ENCODE peak calls at places on chromosomes 4 and X, in four cellular contexts. One of them, this sample, is unnamed.

GRCh38 chr4:11487876-11488545 is 59.3 kb upstream of the HS3ST1 start:
- DNase-seq in HepG2: no peak
- DNase-seq in K562: no peak
- DNase-seq in GM12878: no peak
- DNase-seq in this sample: no peak

GRCh38 chr4:53512608-53513007 is 78.7 kb downstream of the LNX1 start:
- DNase-seq in HepG2: no peak
- DNase-seq in K562: no peak
- DNase-seq in GM12878: no peak
- DNase-seq in this sample: no peak

GRCh38 chr4:112951362-112951962 is 98.0 kb upstream of the ANK2 start:
- DNase-seq in HepG2: peak
- DNase-seq in K562: peak
- DNase-seq in GM12878: no peak
- DNase-seq in this sample: peak

GRCh38 chr4:159725571-159725970 is 622.7 kb downstream of the RAPGEF2 start:
- DNase-seq in HepG2: no peak
- DNase-seq in K562: no peak
- DNase-seq in GM12878: no peak
- DNase-seq in this sample: no peak

GRCh38 chr4:185738851-185739250 is 73.1 kb downstream of the SORBS2 start:
- DNase-seq in HepG2: no peak
- DNase-seq in K562: no peak
- DNase-seq in GM12878: no peak
- DNase-seq in this sample: no peak

GRCh38 chrX:68894142-68894512 is 65.3 kb downstream of the EFNB1 start:
- DNase-seq in HepG2: no peak
- DNase-seq in K562: no peak
- DNase-seq in GM12878: no peak
- DNase-seq in this sample: no peak

GRCh38 chr4:8778301-8778700 is 93.3 kb downstream of the HMX1 start:
- DNase-seq in HepG2: no peak
- DNase-seq in K562: no peak
- DNase-seq in GM12878: no peak
- DNase-seq in this sample: no peak

GRCh38 chrX:30576881-30577280 is 685 bp downstream of the TASL start:
- DNase-seq in HepG2: no peak
- DNase-seq in K562: no peak
- DNase-seq in GM12878: no peak
- DNase-seq in this sample: no peak

GRCh38 chrX:138964501-138964900 is 253.0 kb upstream of the FGF13 start:
- DNase-seq in HepG2: no peak
- DNase-seq in K562: no peak
- DNase-seq in GM12878: no peak
- DNase-seq in this sample: no peak

GRCh38 chrX:9961750-9962149 is 5.4 kb upstream of the CLDN34 start:
- DNase-seq in HepG2: no peak
- DNase-seq in K562: no peak
- DNase-seq in GM12878: no peak
- DNase-seq in this sample: no peak

GRCh38 chr4:138217567-138217966 is 24.6 kb downstream of the SLC7A11 start:
- DNase-seq in HepG2: no peak
- DNase-seq in K562: no peak
- DNase-seq in GM12878: no peak
- DNase-seq in this sample: no peak

GRCh38 chr4:56297801-56298200 is 89.5 kb downstream of the AASDH start:
- DNase-seq in HepG2: no peak
- DNase-seq in K562: no peak
- DNase-seq in GM12878: no peak
- DNase-seq in this sample: no peak

GRCh38 chrX:150704030-150704613 is 10.9 kb downstream of the MTMR1 start:
- DNase-seq in HepG2: no peak
- DNase-seq in K562: no peak
- DNase-seq in GM12878: no peak
- DNase-seq in this sample: peak

GRCh38 chrX:118726887-118727685 is at the start of gene IL13RA1:
- DNase-seq in HepG2: peak
- DNase-seq in K562: peak
- DNase-seq in GM12878: no peak
- DNase-seq in this sample: peak

GRCh38 chr4:6190486-6190885 is 9.9 kb downstream of the JAKMIP1 start:
- DNase-seq in HepG2: no peak
- DNase-seq in K562: no peak
- DNase-seq in GM12878: no peak
- DNase-seq in this sample: no peak

GRCh38 chr4:152100378-152101201 is 339.8 kb upstream of the GATB start:
- DNase-seq in HepG2: no peak
- DNase-seq in K562: no peak
- DNase-seq in GM12878: no peak
- DNase-seq in this sample: no peak

GRCh38 chrX:134600714-134601113 is 57.6 kb downstream of the PLAC1 start:
- DNase-seq in HepG2: no peak
- DNase-seq in K562: no peak
- DNase-seq in GM12878: no peak
- DNase-seq in this sample: peak

GRCh38 chr4:169385356-169385755 is 114.6 kb upstream of the SH3RF1 start:
- DNase-seq in HepG2: no peak
- DNase-seq in K562: no peak
- DNase-seq in GM12878: no peak
- DNase-seq in this sample: peak

GRCh38 chrX:5617666-5618065 is 611.0 kb downstream of the NLGN4X start:
- DNase-seq in HepG2: no peak
- DNase-seq in K562: no peak
- DNase-seq in GM12878: no peak
- DNase-seq in this sample: no peak

GRCh38 chr4:6974138-6974848 is 64.7 kb downstream of the TBC1D14 start:
- DNase-seq in HepG2: peak
- DNase-seq in K562: peak
- DNase-seq in GM12878: peak
- DNase-seq in this sample: peak

GRCh38 chrX:136057567-136057966 is 72.3 kb downstream of the SLC9A6 start:
- DNase-seq in HepG2: no peak
- DNase-seq in K562: no peak
- DNase-seq in GM12878: no peak
- DNase-seq in this sample: no peak

GRCh38 chrX:136061302-136061701 is 76.1 kb downstream of the SLC9A6 start:
- DNase-seq in HepG2: no peak
- DNase-seq in K562: no peak
- DNase-seq in GM12878: no peak
- DNase-seq in this sample: no peak

GRCh38 chrX:136059350-136059749 is 74.1 kb downstream of the SLC9A6 start:
- DNase-seq in HepG2: no peak
- DNase-seq in K562: no peak
- DNase-seq in GM12878: no peak
- DNase-seq in this sample: no peak

GRCh38 chrX:136055651-136056221 is 70.5 kb downstream of the SLC9A6 start:
- DNase-seq in HepG2: no peak
- DNase-seq in K562: no peak
- DNase-seq in GM12878: no peak
- DNase-seq in this sample: peak
- TF ChIP-seq POLR2A in HepG2: no peak
- TF ChIP-seq POLR2A in K562: no peak
- TF ChIP-seq POLR2A in GM12878: no peak
- TF ChIP-seq POLR2A in this sample: no peak

DNA sequence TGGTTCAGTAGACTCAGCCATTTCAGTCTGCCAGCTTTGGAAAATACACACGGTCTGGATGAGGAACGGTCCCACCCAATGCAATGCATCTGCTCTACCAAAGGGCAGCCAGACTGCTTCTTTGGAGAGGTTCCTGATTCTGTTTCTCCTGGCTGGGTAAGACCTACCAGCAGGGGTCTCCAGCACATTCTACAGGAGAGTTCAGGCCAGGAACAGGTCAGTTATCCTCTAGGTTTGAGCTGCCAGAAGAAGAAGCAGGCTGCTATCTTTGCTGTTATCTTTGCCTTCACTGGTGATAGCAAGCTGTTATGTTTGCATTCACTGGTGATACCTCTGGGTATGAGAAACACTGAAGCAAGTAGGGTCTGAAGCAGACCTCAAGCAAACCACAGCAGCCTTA is 45.5 kb upstream of the PBDC1 start:
- DNase-seq in HepG2: no peak
- DNase-seq in K562: no peak
- DNase-seq in GM12878: no peak
- DNase-seq in this sample: no peak
- TF ChIP-seq MXI1 in HepG2: no peak
- TF ChIP-seq MXI1 in K562: no peak
- TF ChIP-seq MXI1 in GM12878: no peak
- TF ChIP-seq MXI1 in this sample: no peak

GRCh38 chr4:24210332-24210902 is 320.6 kb upstream of the PPARGC1A start:
- DNase-seq in HepG2: no peak
- DNase-seq in K562: no peak
- DNase-seq in GM12878: no peak
- DNase-seq in this sample: peak
- TF ChIP-seq POLR2A in HepG2: no peak
- TF ChIP-seq POLR2A in K562: no peak
- TF ChIP-seq POLR2A in GM12878: no peak
- TF ChIP-seq POLR2A in this sample: no peak

DNA sequence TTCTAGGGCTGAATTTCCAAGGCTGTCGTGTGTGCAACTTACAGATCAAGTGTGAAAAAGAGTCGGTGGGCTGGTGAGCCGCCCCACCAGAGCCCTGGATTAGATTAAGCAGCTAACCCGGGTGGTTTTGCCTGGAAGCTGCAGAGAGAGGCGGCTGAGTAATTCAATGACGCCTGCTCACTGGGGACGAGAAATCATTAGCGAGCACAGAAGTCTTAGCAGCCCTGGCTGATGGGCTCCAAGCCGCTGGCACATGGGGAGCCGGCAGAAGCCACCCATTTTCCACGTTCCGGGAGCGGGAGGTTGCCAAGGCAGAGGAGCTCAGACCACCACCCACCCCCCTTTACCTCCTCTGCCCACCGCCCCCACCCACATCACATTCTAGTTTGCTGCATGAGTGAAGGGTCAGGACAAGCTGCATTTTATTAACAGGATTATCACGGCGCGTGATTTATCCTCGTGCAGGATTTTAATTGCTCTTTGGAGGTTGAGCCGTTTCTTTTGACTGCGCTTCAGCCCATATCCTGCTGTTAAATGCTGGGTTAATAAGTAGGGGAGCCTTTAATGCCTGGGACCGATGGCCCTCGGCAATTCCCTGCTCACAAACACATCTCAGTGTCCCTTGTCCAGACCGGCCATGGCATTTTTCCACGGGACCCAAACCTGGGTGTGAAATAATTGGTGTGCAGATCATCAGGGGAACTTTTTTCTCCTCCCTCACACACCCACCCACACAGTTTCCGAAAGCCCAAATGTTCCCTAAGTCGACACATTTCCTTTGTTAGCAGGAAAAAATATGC is 19.1 kb downstream of the BCOR start:
- DNase-seq in HepG2: no peak
- DNase-seq in K562: no peak
- DNase-seq in GM12878: no peak
- DNase-seq in this sample: no peak
- TF ChIP-seq MXI1 in HepG2: no peak
- TF ChIP-seq MXI1 in K562: no peak
- TF ChIP-seq MXI1 in GM12878: no peak
- TF ChIP-seq MXI1 in this sample: no peak

GRCh38 chrX:106612403-106612789 is 618 bp downstream of the RADX start:
- DNase-seq in HepG2: peak
- DNase-seq in K562: no peak
- DNase-seq in GM12878: no peak
- DNase-seq in this sample: no peak

GRCh38 chrX:106611323-106611681 is 476 bp upstream of the RADX start:
- DNase-seq in HepG2: no peak
- DNase-seq in K562: no peak
- DNase-seq in GM12878: no peak
- DNase-seq in this sample: no peak

GRCh38 chrX:106613277-106613676 is 1.5 kb downstream of the RADX start:
- DNase-seq in HepG2: no peak
- DNase-seq in K562: no peak
- DNase-seq in GM12878: no peak
- DNase-seq in this sample: no peak

GRCh38 chrX:106615041-106615440 is 3.3 kb downstream of the RADX start:
- DNase-seq in HepG2: no peak
- DNase-seq in K562: no peak
- DNase-seq in GM12878: no peak
- DNase-seq in this sample: no peak

GRCh38 chrX:106611682-106612402 is at the start of gene RADX:
- DNase-seq in HepG2: peak
- DNase-seq in K562: peak
- DNase-seq in GM12878: peak
- DNase-seq in this sample: peak
- TF ChIP-seq POLR2A in HepG2: no peak
- TF ChIP-seq POLR2A in K562: no peak
- TF ChIP-seq POLR2A in GM12878: peak
- TF ChIP-seq POLR2A in this sample: no peak

This sample was measured in IMR-90.